ENCODE peak calls at places on chromosomes 1 and 21, in seven cellular contexts. E, P, S, O, I, M and N are unnamed samples.

GRCh38 chr1:76998582-76999189 is 131.4 kb downstream of the ST6GALNAC5 start:
- DNase-seq in E (no peak), P (peak; percentile 19), S (no peak), O (no peak), I (peak; percentile 62), M (no peak), N (no peak)

GRCh38 chr1:112542206-112542973 is 33.6 kb downstream of the WNT2B start:
- DNase-seq in E (no peak), P (no peak), S (no peak), O (no peak), I (no peak), M (no peak), N (no peak)

GRCh38 chr1:208006258-208006920 is 95.5 kb upstream of the CD34 start:
- DNase-seq in E (no peak), P (no peak), S (no peak), O (no peak), I (no peak), M (no peak), N (no peak)

GRCh38 chr1:42993631-42994121 is 35.0 kb upstream of the SLC2A1 start:
- DNase-seq in E (no peak), P (no peak), S (no peak), O (peak; percentile 68), I (no peak), M (no peak), N (no peak)

GRCh38 chr1:101135526-101135925 is 101.3 kb upstream of the S1PR1 start:
- DNase-seq in E (no peak), P (no peak), S (no peak), O (no peak), I (no peak), M (no peak), N (no peak)

GRCh38 chr1:98849969-98850636 is 154.6 kb downstream of the PLPPR5 start:
- DNase-seq in E (no peak), P (no peak), S (no peak), O (no peak), I (no peak), M (no peak), N (no peak)

GRCh38 chr21:27802816-27803475 is 836.1 kb upstream of the ADAMTS5 start:
- DNase-seq in E (peak; percentile 44), P (no peak), S (peak; percentile 39), O (peak; percentile 39), I (peak; percentile 31), M (no peak), N (peak; percentile 15)

GRCh38 chr1:20069932-20070331 is at the start of gene PLA2G5:
- DNase-seq in E (no peak), P (no peak), S (peak; percentile 22), O (no peak), I (peak; percentile 18), M (no peak), N (no peak)

GRCh38 chr1:203726417-203726867 is 38.5 kb upstream of the LAX1 start:
- DNase-seq in E (no peak), P (no peak), S (no peak), O (no peak), I (no peak), M (no peak), N (no peak)

GRCh38 chr1:55214903-55215193 is 316 bp downstream of the USP24 start:
- DNase-seq in E (peak; percentile 27), P (no peak), S (peak; percentile 19), O (peak; percentile 57), I (peak; percentile 49), M (peak; percentile 57), N (peak; percentile 85)

GRCh38 chr1:180616441-180616840 is 15.4 kb upstream of the XPR1 start:
- DNase-seq in E (no peak), P (no peak), S (no peak), O (no peak), I (peak; percentile 38), M (no peak), N (no peak)

GRCh38 chr21:36479415-36480402 is at the start of gene CLDN14:
- DNase-seq in E (peak; percentile 65), P (no peak), S (no peak), O (no peak), I (peak; percentile 58), M (peak; percentile 72), N (no peak)

GRCh38 chr1:236833593-236833992 is 38.5 kb downstream of the MTR start:
- DNase-seq in E (no peak), P (no peak), S (no peak), O (no peak), I (no peak), M (no peak), N (no peak)

GRCh38 chr1:114504023-114504422 is 7.0 kb downstream of the TRIM33 start:
- DNase-seq in E (no peak), P (no peak), S (no peak), O (no peak), I (no peak), M (no peak), N (no peak)

GRCh38 chr1:72366473-72366872 is 84.1 kb upstream of the NEGR1 start:
- DNase-seq in E (no peak), P (no peak), S (no peak), O (peak; percentile 90), I (peak; percentile 32), M (peak; percentile 29), N (peak; percentile 48)

GRCh38 chr1:54287176-54287650 is 87.2 kb downstream of the MRPL37 start:
- DNase-seq in E (peak; percentile 83), P (no peak), S (peak; percentile 86), O (peak; percentile 39), I (peak; percentile 55), M (peak; percentile 62), N (peak; percentile 74)

GRCh38 chr1:203572134-203572625 is 54.5 kb upstream of the ATP2B4 start:
- DNase-seq in E (no peak), P (no peak), S (no peak), O (no peak), I (peak; percentile 55), M (no peak), N (no peak)

GRCh38 chr1:23470282-23471070 is 13.5 kb downstream of the ASAP3 start:
- DNase-seq in E (no peak), P (no peak), S (no peak), O (no peak), I (peak; percentile 49), M (no peak), N (no peak)

GRCh38 chr1:160144921-160145320 is 6.5 kb upstream of the ATP1A4 start:
- DNase-seq in E (no peak), P (no peak), S (no peak), O (no peak), I (peak; percentile 10), M (no peak), N (no peak)

GRCh38 chr1:160168609-160169369 is 17.4 kb downstream of the ATP1A4 start:
- DNase-seq in E (no peak), P (no peak), S (no peak), O (peak; percentile 73), I (no peak), M (no peak), N (no peak)

GRCh38 chr1:55476445-55477015 is 261.4 kb upstream of the USP24 start:
- DNase-seq in E (no peak), P (no peak), S (no peak), O (no peak), I (no peak), M (no peak), N (no peak)

GRCh38 chr1:145845514-145846161 is at the start of gene NUDT17:
- DNase-seq in E (peak; percentile 84), P (peak; percentile 93), S (peak; percentile 80), O (peak; percentile 85), I (peak; percentile 67), M (peak; percentile 85), N (peak; percentile 95)

GRCh38 chr1:145847827-145848226 is 2.4 kb downstream of the NUDT17 start:
- DNase-seq in E (no peak), P (no peak), S (no peak), O (no peak), I (no peak), M (no peak), N (no peak)

GRCh38 chr1:145849356-145850165 is 4.1 kb downstream of the NUDT17 start:
- DNase-seq in E (no peak), P (no peak), S (no peak), O (no peak), I (peak; percentile 66), M (no peak), N (no peak)

GRCh38 chr1:145845144-145845513 is 301 bp upstream of the NUDT17 start:
- DNase-seq in E (no peak), P (no peak), S (no peak), O (peak; percentile 75), I (no peak), M (no peak), N (no peak)

DNA sequence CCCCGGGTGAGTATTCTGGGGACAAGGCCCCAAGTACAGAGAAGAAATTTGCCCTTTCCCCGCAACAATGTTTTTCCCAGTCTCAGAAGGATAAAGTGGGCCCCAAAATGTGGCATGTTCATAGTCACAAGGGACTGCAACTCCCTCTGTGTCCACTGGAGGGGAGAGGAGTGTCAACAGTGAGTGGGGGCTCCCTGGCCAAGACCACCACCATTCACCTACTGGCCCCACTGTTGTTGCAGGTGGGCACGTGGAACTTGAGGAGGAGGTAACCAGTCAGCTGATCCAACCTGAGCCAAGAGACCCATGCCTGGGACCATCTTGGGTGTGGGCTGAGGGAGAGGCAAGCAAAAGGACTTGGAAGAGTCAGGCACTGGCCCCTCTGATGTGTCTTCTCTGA is 761 bp downstream of the NUDT17 start:
- DNase-seq in E (no peak), P (peak; percentile 77), S (no peak), O (peak; percentile 47), I (peak; percentile 31), M (no peak), N (no peak)
- TF ChIP-seq POLR2A in E (no peak), P (no peak), S (no peak), O (no peak), I (no peak), M (no peak), N (no peak)

GRCh38 chr1:27391511-27392095 is 819 bp upstream of the GPR3 start:
- DNase-seq in E (peak; percentile 46), P (no peak), S (peak; percentile 49), O (no peak), I (peak; percentile 57), M (peak; percentile 68), N (no peak)
- TF ChIP-seq CTCF in E (no peak), P (no peak), S (no peak), O (no peak), I (no peak), M (no peak), N (no peak)

GRCh38 chr1:17046043-17046657 is 7.7 kb downstream of the SDHB start:
- DNase-seq in E (no peak), P (peak; percentile 51), S (no peak), O (peak; percentile 64), I (peak; percentile 72), M (no peak), N (no peak)
- H3K4me3 ChIP-seq in E (peak overlapping the region; percentile 27), P (no peak overlapping the region), S (peak overlapping the region; percentile 1), O (no peak overlapping the region), I (no peak overlapping the region), M (no peak overlapping the region), N (no peak overlapping the region)

GRCh38 chr21:45288441-45288841 is 746 bp upstream of the POFUT2 start:
- DNase-seq in E (peak; percentile 30), P (no peak), S (peak; percentile 34), O (no peak), I (no peak), M (no peak), N (no peak)

GRCh38 chr21:45286671-45287437 is 841 bp downstream of the POFUT2 start:
- DNase-seq in E (peak; percentile 23), P (no peak), S (peak; percentile 8), O (no peak), I (peak; percentile 15), M (peak; percentile 39), N (peak; percentile 82)

GRCh38 chr21:45289655-45290515 is 2.2 kb upstream of the POFUT2 start:
- DNase-seq in E (peak; percentile 18), P (peak; percentile 21), S (no peak), O (peak; percentile 38), I (peak; percentile 48), M (no peak), N (no peak)

GRCh38 chr21:45289134-45289533 is 1.4 kb upstream of the POFUT2 start:
- DNase-seq in E (peak; percentile 5), P (no peak), S (no peak), O (no peak), I (no peak), M (no peak), N (peak; percentile 74)

GRCh38 chr21:45287438-45288391 is at the start of gene POFUT2:
- DNase-seq in E (peak; percentile 99), P (peak; percentile 83), S (peak; percentile 99), O (peak; percentile 92), I (peak; percentile 92), M (peak; percentile 98), N (peak; percentile 99)
- TF ChIP-seq POLR2A in E (no peak), P (peak; percentile 66), S (peak; percentile 88), O (peak; percentile 61), I (peak; percentile 96), M (peak; percentile 87), N (no peak)